ENCODE peak calls at places on chromosomes 12 and 14, in ten cellular contexts. W, A, E, F, C, S, L, R, H and P are unnamed samples. For H3K27me3, the result is how much of the 10 kb centered on the place peaks cover.

GRCh38 chr12:58420496-58420895 is 479.1 kb downstream of the ATP23 start:
- DNase-seq in C (peak), E (no peak), L (no peak), S (no peak), F (no peak), H (no peak), R (no peak), A (peak), W (no peak), P (no peak)

GRCh38 chr14:21634840-21635239 is at the start of gene OR10G2:
- DNase-seq in L (no peak), E (no peak), W (no peak), H (no peak), S (no peak), R (no peak), F (no peak), A (no peak), C (no peak), P (no peak)

GRCh38 chr12:63949902-63950301 is 105.4 kb downstream of the SRGAP1 start:
- DNase-seq in F (no peak), R (no peak), L (no peak), H (no peak), C (no peak), S (no peak), W (no peak), A (no peak), E (no peak), P (no peak)

GRCh38 chr14:58098507-58098906 is 53.5 kb downstream of the ARMH4 start:
- DNase-seq in S (peak), L (no peak), R (no peak), H (peak), F (no peak), C (no peak), E (no peak), A (no peak), W (no peak), P (no peak)

GRCh38 chr14:77141592-77142288 is at the start of gene ZDHHC22:
- DNase-seq in A (no peak), C (no peak), F (no peak), W (no peak), L (no peak), H (no peak), S (no peak), R (no peak), E (no peak), P (no peak)

GRCh38 chr12:12671850-12672660 is 23.9 kb downstream of the GPR19 start:
- DNase-seq in H (no peak), R (no peak), L (no peak), S (no peak), E (no peak), F (no peak), W (no peak), C (no peak), A (peak), P (no peak)

GRCh38 chr14:79540394-79540793 is 670.9 kb downstream of the DIO2 start:
- DNase-seq in H (no peak), C (no peak), A (no peak), L (no peak), W (no peak), E (no peak), R (no peak), S (no peak), F (no peak), P (no peak)

GRCh38 chr12:49092086-49092815 is 2.4 kb downstream of the DHH start:
- DNase-seq in R (no peak), W (peak), L (no peak), A (no peak), E (peak), S (peak), H (peak), F (peak), C (no peak), P (peak)

GRCh38 chr14:61703342-61704129 is 8.2 kb downstream of the HIF1A start:
- DNase-seq in L (no peak), H (no peak), A (no peak), E (no peak), W (no peak), R (no peak), S (no peak), F (no peak), C (no peak), P (no peak)

GRCh38 chr12:115983226-115983798 is 294.2 kb downstream of the MED13L start:
- DNase-seq in F (no peak), E (peak), A (no peak), H (peak), C (no peak), S (no peak), L (no peak), W (no peak), R (no peak), P (no peak)

DNA sequence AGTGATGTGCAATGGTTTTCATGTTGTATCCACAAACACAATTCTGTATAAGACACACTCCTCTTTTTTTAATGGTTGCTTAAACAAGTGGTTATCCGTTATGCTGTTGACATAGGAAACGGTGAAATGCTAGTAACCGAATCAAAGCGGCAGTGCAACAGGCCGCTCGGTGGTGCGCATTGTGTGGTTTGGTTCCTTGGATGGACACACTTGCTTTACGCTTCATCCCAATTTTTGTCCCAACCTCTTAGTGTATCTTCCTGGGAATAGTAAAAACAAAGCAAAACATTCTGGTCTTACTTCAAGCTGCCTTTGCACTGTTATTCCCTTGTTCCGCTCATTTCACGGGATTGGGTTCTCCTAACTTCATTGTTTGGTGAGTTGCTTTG is 625 bp upstream of the PTGER2 start:
- DNase-seq in W (no peak), F (no peak), R (no peak), C (no peak), H (no peak), L (no peak), E (no peak), A (peak), S (no peak), P (peak)
- H3K27me3 ChIP-seq in W (under half), F (under half), R (under half), C (under half), H (half or more), L (under half), E (under half), A (under half), S (under half), P (under half)

DNA sequence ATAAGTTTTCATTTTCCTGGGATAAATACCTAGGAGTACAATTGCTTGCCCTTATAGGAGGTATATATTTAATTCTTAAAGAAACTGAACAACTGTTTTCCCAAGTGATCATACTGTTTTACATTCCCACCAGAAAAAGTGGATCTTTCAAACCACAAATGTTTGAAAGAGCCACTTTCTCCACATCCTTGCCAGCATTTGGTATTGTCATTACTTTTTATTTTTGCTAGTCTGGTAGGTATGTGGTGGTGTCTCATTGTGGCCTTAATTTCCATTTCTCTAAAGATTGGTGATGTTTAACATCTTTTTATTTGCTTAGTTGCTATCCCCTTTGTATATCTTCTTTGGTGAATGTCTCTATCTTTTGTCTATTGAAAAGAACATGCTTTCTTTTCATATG is 50.6 kb downstream of the CCDC91 start:
- DNase-seq in A (no peak), S (no peak), H (no peak), L (no peak), W (no peak), C (no peak), R (no peak), F (no peak), E (no peak), P (no peak)
- H3K4me3 ChIP-seq in A (no peak), S (no peak), H (no peak), L (no peak), W (no peak), C (no peak), R (no peak), F (no peak), E (no peak), P (no peak)

DNA sequence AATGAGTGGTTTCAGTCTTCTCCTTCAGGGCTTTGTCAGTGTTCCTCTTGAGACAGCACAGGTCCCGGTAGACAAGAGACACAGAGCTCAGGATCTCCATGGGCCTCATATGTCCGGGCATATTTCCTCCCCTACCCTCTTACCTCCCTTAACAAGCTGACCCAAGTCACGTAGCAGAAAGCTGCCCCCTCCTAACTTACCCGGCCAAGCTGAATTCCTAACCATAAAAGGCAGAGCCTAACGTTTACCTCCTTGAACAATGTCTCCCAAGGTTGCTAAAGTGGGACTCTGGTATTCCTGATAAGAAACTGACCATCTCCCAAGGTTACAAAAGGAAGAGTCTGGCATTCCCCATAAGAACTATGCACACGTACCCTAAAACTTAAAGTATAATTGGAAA is 182.2 kb upstream of the USP15 start:
- DNase-seq in H (no peak), F (no peak), L (no peak), E (no peak), S (no peak), W (no peak), R (no peak), A (no peak), C (no peak), P (no peak)
- H3K27me3 ChIP-seq in H (under half), F (under half), L (under half), E (under half), S (under half), W (under half), R (under half), A (under half), C (under half), P (under half)

GRCh38 chr12:6460751-6461371 is 9.0 kb downstream of the TAPBPL start:
- DNase-seq in A (no peak), S (no peak), L (no peak), E (peak), F (no peak), H (no peak), W (no peak), C (no peak), R (no peak), P (peak)

GRCh38 chr12:6462234-6462995 is 8.1 kb downstream of the VAMP1 start:
- DNase-seq in C (no peak), H (no peak), R (no peak), L (no peak), E (peak), F (no peak), A (no peak), S (no peak), W (no peak), P (no peak)

GRCh38 chr12:6463211-6463610 is 7.3 kb downstream of the VAMP1 start:
- DNase-seq in W (no peak), R (no peak), F (no peak), L (no peak), S (no peak), E (no peak), H (no peak), A (no peak), C (no peak), P (no peak)

GRCh38 chr12:6463858-6464257 is 6.6 kb downstream of the VAMP1 start:
- DNase-seq in S (no peak), L (no peak), E (no peak), W (no peak), R (no peak), H (no peak), A (no peak), C (no peak), F (no peak), P (no peak)

GRCh38 chr12:6461401-6462233 is 8.9 kb downstream of the VAMP1 start:
- DNase-seq in L (no peak), F (no peak), W (peak), C (no peak), A (no peak), S (no peak), E (peak), H (no peak), R (no peak), P (peak)
- H3K4me3 ChIP-seq in L (no peak), F (no peak), W (no peak), C (no peak), A (no peak), S (no peak), E (no peak), H (no peak), R (no peak), P (peak)